ENCODE peak calls at places on chromosomes 4 and X, in eight cellular contexts. B is activated CD8-positive, alpha-beta memory T cell treated with anti-CD3 and anti-CD28 coated beads for 24 hours; J is CD8-positive, alpha-beta T cell; R is NCI-H774; V is HFF-Myc; C is GM13976; U is stimulated activated CD4-positive, alpha-beta T cell treated with anti-CD3 and anti-CD28 coated beads, Interleukin-15, amount 100 ng/mL, for 1 hour; H is AG08396. Z is an unnamed sample.
A peak's percentile ranks its signal among the peaks of the same experiment; 100 is the strongest.

GRCh38 chrX:122934131-122934530 is 249.9 kb upstream of the GRIA3 start:
- DNase-seq in C (no peak), J (no peak), V (no peak), B (no peak), U (no peak), R (no peak), H (no peak), Z (no peak)

GRCh38 chrX:93875621-93876282 is 201.7 kb downstream of the FAM133A start:
- DNase-seq in V (no peak), R (no peak), B (no peak), J (no peak), C (no peak), U (no peak), H (no peak), Z (no peak)

GRCh38 chr4:140256335-140256734 is 102.4 kb upstream of the MAML3 start:
- DNase-seq in J (no peak), H (peak; percentile 70), U (no peak), C (no peak), V (no peak), R (no peak), B (no peak), Z (no peak)

GRCh38 chrX:51894697-51895336 is 1.4 kb downstream of the MAGED1 start:
- DNase-seq in B (no peak), C (peak; percentile 39), U (no peak), V (no peak), R (no peak), J (no peak), H (no peak), Z (no peak)

GRCh38 chr4:161332696-161333095 is 831.1 kb downstream of the FSTL5 start:
- DNase-seq in J (no peak), R (no peak), H (no peak), C (no peak), U (no peak), V (no peak), B (no peak), Z (no peak)

GRCh38 chr4:182142146-182143085 is 100.8 kb upstream of the TENM3 start:
- DNase-seq in B (no peak), H (no peak), R (no peak), V (no peak), J (no peak), U (no peak), C (no peak), Z (no peak)

GRCh38 chr4:105594094-105595010 is 41.9 kb downstream of the ARHGEF38 start:
- DNase-seq in U (no peak), V (no peak), R (no peak), H (no peak), B (no peak), J (no peak), C (peak; percentile 29), Z (no peak)

GRCh38 chr4:117137143-117137542 is 51.8 kb upstream of the TRAM1L1 start:
- DNase-seq in U (no peak), B (no peak), C (no peak), R (no peak), V (peak; percentile 2), J (no peak), H (peak; percentile 22), Z (no peak)

GRCh38 chr4:54571293-54571723 is 86.4 kb upstream of the KIT start:
- DNase-seq in B (no peak), R (no peak), V (no peak), J (no peak), U (no peak), C (no peak), H (no peak), Z (no peak)

GRCh38 chrX:96705905-96706304 is 21.3 kb downstream of the DIAPH2 start:
- DNase-seq in V (no peak), B (no peak), U (no peak), C (no peak), R (no peak), J (no peak), H (no peak), Z (no peak)

GRCh38 chrX:101799387-101799786 is 132.4 kb downstream of the ZMAT1 start:
- DNase-seq in U (peak; percentile 23), B (peak; percentile 83), V (peak; percentile 59), R (peak; percentile 80), C (peak; percentile 49), J (peak; percentile 46), H (peak; percentile 77), Z (peak; percentile 21)

GRCh38 chrX:125757794-125758564 is 408.1 kb downstream of the DCAF12L2 start:
- DNase-seq in J (no peak), V (no peak), H (no peak), B (no peak), R (no peak), C (no peak), U (no peak), Z (no peak)

GRCh38 chr4:116561717-116562116 is 523.7 kb downstream of the TRAM1L1 start:
- DNase-seq in J (no peak), V (no peak), H (no peak), B (no peak), R (no peak), C (no peak), U (no peak), Z (no peak)

GRCh38 chr4:153655928-153656327 is 28.2 kb upstream of the TLR2 start:
- DNase-seq in H (no peak), C (no peak), R (no peak), U (no peak), V (no peak), J (no peak), B (no peak), Z (no peak)

GRCh38 chrX:40976971-40977370 is 108.3 kb upstream of the USP9X start:
- DNase-seq in H (no peak), R (no peak), U (no peak), J (no peak), C (no peak), V (no peak), B (no peak), Z (no peak)

GRCh38 chrX:98407526-98408049 is 1523.9 kb downstream of the RPA4 start:
- DNase-seq in V (no peak), B (no peak), H (no peak), C (no peak), J (no peak), U (no peak), R (no peak), Z (no peak)

GRCh38 chr4:118318931-118319330 is 33.9 kb downstream of the PRSS12 start:
- DNase-seq in U (no peak), V (no peak), C (no peak), B (no peak), R (no peak), J (no peak), H (no peak), Z (no peak)

Z was measured in NCI-H1417 treated with DMSO at 0.1 percent for 48 hours.